ENCODE peak calls at places on chromosomes 3 and 15, in eight cellular contexts. J, G, Z, E, T, D, A and S are unnamed samples.

GRCh38 chr15:68816795-68817303 is 3.8 kb downstream of the ANP32A start:
- DNase-seq in G (peak), D (no peak), A (no peak), J (peak), E (peak), Z (no peak), T (no peak), S (no peak)

GRCh38 chr3:180229113-180229512 is 192.4 kb upstream of the PEX5L start:
- DNase-seq in D (peak), E (peak), J (peak), A (no peak), G (no peak), T (no peak), Z (no peak), S (no peak)

GRCh38 chr15:29003446-29004233 is 117.9 kb downstream of the APBA2 start:
- DNase-seq in Z (peak), D (no peak), E (no peak), G (no peak), J (no peak), T (no peak), A (no peak), S (peak)

GRCh38 chr3:184332370-184333090 is 4.9 kb upstream of the FAM131A start:
- DNase-seq in G (no peak), J (peak), T (no peak), A (no peak), Z (peak), E (no peak), D (no peak), S (peak)

GRCh38 chr15:70717237-70717793 is 46.0 kb downstream of the UACA start:
- DNase-seq in T (no peak), J (no peak), A (no peak), D (no peak), Z (no peak), E (no peak), G (no peak), S (no peak)

GRCh38 chr3:42660131-42660715 is 6.7 kb downstream of the ZBTB47 start:
- DNase-seq in J (peak), A (no peak), E (no peak), G (no peak), D (no peak), Z (no peak), T (no peak), S (no peak)

GRCh38 chr3:181383201-181383600 is 328.5 kb upstream of the SOX2 start:
- DNase-seq in D (no peak), E (no peak), Z (no peak), G (no peak), A (no peak), J (no peak), T (no peak), S (no peak)

GRCh38 chr3:4419920-4420319 is 47.1 kb downstream of the SUMF1 start:
- DNase-seq in A (no peak), T (no peak), Z (no peak), E (no peak), D (peak), G (no peak), J (no peak), S (no peak)

GRCh38 chr15:85702321-85703230 is 92.1 kb downstream of the KLHL25 start:
- DNase-seq in E (peak), T (no peak), G (no peak), A (no peak), Z (no peak), D (no peak), J (peak), S (peak)

GRCh38 chr3:70501596-70501995 is 189.2 kb upstream of the MDFIC2 start:
- DNase-seq in D (no peak), G (no peak), T (no peak), Z (no peak), A (no peak), E (no peak), J (no peak), S (no peak)

GRCh38 chr15:96171842-96172241 is 158.7 kb upstream of the NR2F2 start:
- DNase-seq in Z (peak), A (no peak), D (peak), J (peak), G (peak), E (no peak), T (no peak), S (peak)

GRCh38 chr3:192467230-192468186 is 259.8 kb downstream of the FGF12 start:
- DNase-seq in D (peak), E (peak), Z (peak), G (peak), A (peak), T (peak), J (peak), S (no peak)

GRCh38 chr3:148991219-148992026 is at the start of gene GYG1:
- DNase-seq in J (peak), E (peak), D (peak), T (peak), G (peak), A (peak), Z (peak), S (peak)

GRCh38 chr3:189637755-189638154 is 6.6 kb downstream of the TP63 start:
- DNase-seq in E (no peak), D (no peak), Z (no peak), J (no peak), A (no peak), G (no peak), T (no peak), S (no peak)

GRCh38 chr3:8110966-8111798 is 390.4 kb upstream of the LMCD1 start:
- DNase-seq in Z (peak), J (peak), E (peak), G (peak), T (peak), A (peak), D (peak), S (peak)

GRCh38 chr3:174243194-174243593 is 615.9 kb upstream of the NAALADL2 start:
- DNase-seq in A (no peak), T (no peak), J (peak), Z (no peak), G (peak), E (no peak), D (no peak), S (peak)

GRCh38 chr15:39976291-39977274 is 42.7 kb downstream of the EIF2AK4 start:
- DNase-seq in J (no peak), D (peak), T (peak), E (no peak), A (peak), Z (peak), G (peak), S (peak)

GRCh38 chr3:124886168-124887051 is 755 bp downstream of the ITGB5 start:
- DNase-seq in E (no peak), Z (peak), T (peak), J (peak), A (no peak), G (peak), D (peak), S (no peak)

GRCh38 chr15:60865507-60865906 is 363.6 kb downstream of the RORA start:
- DNase-seq in A (no peak), Z (peak), G (no peak), J (peak), D (no peak), E (no peak), T (no peak), S (no peak)

DNA sequence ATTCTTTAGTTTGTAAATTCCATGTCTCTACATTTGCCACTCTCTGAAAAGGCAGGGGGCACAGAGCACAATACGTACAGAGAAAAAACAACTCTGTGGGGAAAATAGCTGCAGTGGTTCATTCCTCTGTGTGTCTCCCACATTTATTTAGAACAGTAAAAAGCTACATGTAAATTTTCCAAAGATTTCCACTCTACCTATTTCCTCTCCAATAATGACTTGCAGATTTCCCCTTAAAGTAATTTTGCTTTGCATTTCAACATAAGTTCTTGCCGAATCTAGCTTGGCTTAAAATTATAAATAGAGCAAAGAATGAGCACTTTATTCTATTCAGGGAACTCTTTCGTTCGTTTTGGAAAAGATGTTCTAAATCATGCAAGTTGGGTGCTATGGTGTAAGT is 58.3 kb upstream of the NR2E3 start:
- DNase-seq in J (no peak), Z (no peak), G (no peak), D (no peak), A (no peak), T (no peak), E (no peak), S (no peak)
- H2AFZ ChIP-seq in J (no peak), Z (no peak), G (no peak), D (no peak), A (no peak), T (no peak), E (no peak), S (no peak)

GRCh38 chr15:36903922-36904479 is 196.3 kb downstream of the MEIS2 start:
- DNase-seq in D (no peak), A (no peak), G (no peak), E (no peak), J (peak), T (no peak), Z (peak), S (peak)
- H2AFZ ChIP-seq in D (no peak), A (no peak), G (no peak), E (no peak), J (no peak), T (no peak), Z (peak), S (no peak)

GRCh38 chr3:89957461-89957860 is 850.0 kb downstream of the EPHA3 start:
- DNase-seq in A (no peak), D (no peak), G (no peak), T (no peak), J (no peak), E (no peak), Z (no peak), S (peak)
- H2AFZ ChIP-seq in A (no peak), D (peak), G (no peak), T (no peak), J (no peak), E (no peak), Z (no peak), S (no peak)

GRCh38 chr3:131526801-131527347 is 24.1 kb upstream of the MRPL3 start:
- DNase-seq in J (peak), G (peak), T (peak), D (peak), A (no peak), E (no peak), Z (peak), S (peak)
- H2AFZ ChIP-seq in J (no peak), G (no peak), T (no peak), D (peak), A (peak), E (no peak), Z (no peak), S (peak)

DNA sequence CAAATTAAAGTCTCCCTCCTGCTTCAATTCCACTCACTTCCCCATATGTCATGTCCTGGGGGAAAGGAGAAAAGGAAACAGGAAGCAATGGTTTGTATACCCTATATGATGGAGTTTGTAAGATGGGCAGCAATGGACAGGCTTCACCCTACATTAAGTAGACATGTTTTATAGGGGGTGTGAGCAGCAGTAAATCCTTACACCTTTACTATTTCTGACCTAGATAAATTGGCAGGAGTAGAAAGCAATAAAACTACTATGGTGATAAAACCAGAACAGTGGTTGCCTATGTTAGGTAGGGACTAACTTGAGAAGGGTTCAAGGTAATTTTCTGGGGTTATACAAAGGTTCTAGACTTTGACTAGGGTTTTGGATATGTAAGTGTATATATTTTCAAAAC is 301.7 kb downstream of the GBE1 start:
- DNase-seq in E (no peak), D (no peak), G (no peak), Z (no peak), J (no peak), T (no peak), A (no peak), S (no peak)
- H2AFZ ChIP-seq in E (no peak), D (no peak), G (no peak), Z (no peak), J (no peak), T (no peak), A (no peak), S (no peak)

GRCh38 chr3:16176391-16177030 is 2.0 kb downstream of the GALNT15 start:
- DNase-seq in T (no peak), E (no peak), J (no peak), D (no peak), A (no peak), G (no peak), Z (no peak), S (no peak)

GRCh38 chr3:16174976-16175901 is 759 bp downstream of the GALNT15 start:
- DNase-seq in D (peak), A (no peak), T (peak), J (no peak), G (no peak), Z (no peak), E (no peak), S (peak)

GRCh38 chr3:16174389-16174788 is at the start of gene GALNT15:
- DNase-seq in A (no peak), E (no peak), J (peak), G (peak), D (no peak), Z (peak), T (peak), S (peak)

GRCh38 chr3:16171825-16172224 is 2.7 kb upstream of the GALNT15 start:
- DNase-seq in D (no peak), T (peak), A (no peak), Z (no peak), E (no peak), G (peak), J (no peak), S (no peak)

GRCh38 chr3:16173696-16174355 is 654 bp upstream of the GALNT15 start:
- DNase-seq in D (no peak), Z (no peak), E (no peak), A (no peak), T (peak), G (no peak), J (no peak), S (peak)
- H2AFZ ChIP-seq in D (no peak), Z (no peak), E (no peak), A (no peak), T (no peak), G (no peak), J (peak), S (peak)

GRCh38 chr3:78507196-78507984 is 1260.4 kb downstream of the ROBO1 start:
- DNase-seq in T (no peak), J (peak), A (peak), E (no peak), G (no peak), Z (peak), D (no peak), S (peak)
- H2AFZ ChIP-seq in T (no peak), J (no peak), A (peak), E (no peak), G (no peak), Z (peak), D (peak), S (no peak)

GRCh38 chr3:116663161-116663885 is 46.3 kb upstream of the TUSC7 start:
- DNase-seq in E (no peak), J (no peak), Z (no peak), D (peak), T (peak), G (no peak), A (no peak), S (no peak)
- H2AFZ ChIP-seq in E (no peak), J (no peak), Z (no peak), D (peak), T (no peak), G (no peak), A (peak), S (no peak)

DNA sequence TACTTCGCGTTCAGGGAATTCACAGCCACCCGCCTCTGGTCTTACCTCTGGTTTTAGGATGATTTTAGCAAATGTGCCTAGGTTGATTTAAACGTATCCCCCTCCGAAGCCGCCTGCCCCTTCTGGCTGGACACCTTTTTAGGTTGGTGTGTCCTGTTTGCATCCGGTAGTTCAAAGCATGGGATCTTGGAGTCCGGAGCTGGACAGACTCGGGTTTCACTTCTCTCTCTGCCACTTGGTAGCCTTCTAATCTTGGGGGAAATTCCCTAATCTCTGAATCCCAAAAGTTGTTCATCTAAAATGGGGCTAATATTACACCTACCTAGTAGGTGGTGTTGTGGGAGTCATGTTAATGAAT is 712 bp downstream of the FANCI start:
- DNase-seq in T (no peak), G (no peak), A (no peak), D (no peak), J (peak), E (no peak), Z (no peak), S (peak)
- H2AFZ ChIP-seq in T (no peak), G (peak), A (peak), D (peak), J (peak), E (peak), Z (peak), S (peak)

DNA sequence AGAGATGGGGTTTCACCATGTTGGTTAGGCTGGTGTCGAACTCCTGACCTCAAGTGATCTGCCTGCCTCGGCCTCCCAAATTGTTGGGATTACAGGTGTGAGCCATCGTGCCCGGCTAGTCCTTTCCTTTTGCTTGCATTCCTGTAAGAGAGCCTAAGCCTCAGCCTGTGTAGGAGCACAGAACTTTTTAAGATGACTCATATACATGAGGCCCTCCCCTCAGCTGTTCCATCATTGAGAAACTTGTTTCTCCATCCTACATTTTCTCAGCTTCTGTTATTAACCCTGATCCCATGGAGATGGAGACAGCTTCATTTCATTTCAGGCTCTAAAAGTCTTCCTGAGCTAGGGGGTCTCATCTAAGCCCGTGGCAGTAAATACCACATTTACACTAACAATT is 123.3 kb downstream of the PLOD2 start:
- DNase-seq in A (no peak), T (no peak), E (no peak), D (no peak), J (no peak), Z (no peak), G (no peak), S (no peak)
- H2AFZ ChIP-seq in A (no peak), T (no peak), E (no peak), D (no peak), J (no peak), Z (no peak), G (no peak), S (no peak)